ENCODE peak calls at places on chromosome 20, in ten cellular contexts. One of them, this sample, is unnamed.

GRCh38 chr20:19807901-19808300 is 49.8 kb downstream of the RIN2 start:
- DNase-seq in PC-9: no peak
- DNase-seq in HCT116: no peak
- DNase-seq in IMR-90: peak
- DNase-seq in fibroblast of lung: no peak
- DNase-seq in ovary: no peak
- DNase-seq in kidney: no peak
- DNase-seq in left ventricle myocardium inferior: no peak
- DNase-seq in naive thymus-derived CD4-positive, alpha-beta T cell: no peak
- DNase-seq in OCI-LY7: no peak
- DNase-seq in this sample: no peak

GRCh38 chr20:13883425-13883824 is 98.6 kb downstream of the NDUFAF5 start:
- DNase-seq in PC-9: no peak
- DNase-seq in HCT116: no peak
- DNase-seq in IMR-90: no peak
- DNase-seq in fibroblast of lung: no peak
- DNase-seq in ovary: no peak
- DNase-seq in kidney: no peak
- DNase-seq in left ventricle myocardium inferior: no peak
- DNase-seq in naive thymus-derived CD4-positive, alpha-beta T cell: no peak
- DNase-seq in OCI-LY7: no peak
- DNase-seq in this sample: no peak

GRCh38 chr20:9141070-9141469 is 72.2 kb downstream of the PLCB4 start:
- DNase-seq in PC-9: no peak
- DNase-seq in HCT116: no peak
- DNase-seq in IMR-90: no peak
- DNase-seq in fibroblast of lung: no peak
- DNase-seq in ovary: no peak
- DNase-seq in kidney: no peak
- DNase-seq in left ventricle myocardium inferior: no peak
- DNase-seq in naive thymus-derived CD4-positive, alpha-beta T cell: no peak
- DNase-seq in OCI-LY7: no peak
- DNase-seq in this sample: no peak

GRCh38 chr20:24950128-24950835 is 1.2 kb downstream of the CST7 start:
- DNase-seq in PC-9: no peak
- DNase-seq in HCT116: no peak
- DNase-seq in IMR-90: no peak
- DNase-seq in fibroblast of lung: no peak
- DNase-seq in ovary: no peak
- DNase-seq in kidney: no peak
- DNase-seq in left ventricle myocardium inferior: no peak
- DNase-seq in naive thymus-derived CD4-positive, alpha-beta T cell: no peak
- DNase-seq in OCI-LY7: no peak
- DNase-seq in this sample: peak

GRCh38 chr20:16485406-16485805 is 87.8 kb downstream of the KIF16B start:
- DNase-seq in PC-9: no peak
- DNase-seq in HCT116: no peak
- DNase-seq in IMR-90: peak
- DNase-seq in fibroblast of lung: peak
- DNase-seq in ovary: no peak
- DNase-seq in kidney: no peak
- DNase-seq in left ventricle myocardium inferior: no peak
- DNase-seq in naive thymus-derived CD4-positive, alpha-beta T cell: no peak
- DNase-seq in OCI-LY7: no peak
- DNase-seq in this sample: no peak

GRCh38 chr20:56786503-56786902 is 157.4 kb downstream of the TFAP2C start:
- DNase-seq in PC-9: no peak
- DNase-seq in HCT116: no peak
- DNase-seq in IMR-90: no peak
- DNase-seq in fibroblast of lung: no peak
- DNase-seq in ovary: no peak
- DNase-seq in kidney: no peak
- DNase-seq in left ventricle myocardium inferior: no peak
- DNase-seq in naive thymus-derived CD4-positive, alpha-beta T cell: no peak
- DNase-seq in OCI-LY7: no peak
- DNase-seq in this sample: no peak

GRCh38 chr20:3470627-3471396 is at the start of gene ATRN:
- DNase-seq in PC-9: peak
- DNase-seq in HCT116: peak
- DNase-seq in IMR-90: peak
- DNase-seq in fibroblast of lung: peak
- DNase-seq in ovary: peak
- DNase-seq in kidney: peak
- DNase-seq in left ventricle myocardium inferior: peak
- DNase-seq in naive thymus-derived CD4-positive, alpha-beta T cell: peak
- DNase-seq in OCI-LY7: no peak
- DNase-seq in this sample: peak

GRCh38 chr20:1891263-1892121 is 3.7 kb upstream of the SIRPA start:
- DNase-seq in PC-9: no peak
- DNase-seq in HCT116: no peak
- DNase-seq in IMR-90: no peak
- DNase-seq in fibroblast of lung: no peak
- DNase-seq in ovary: no peak
- DNase-seq in kidney: no peak
- DNase-seq in left ventricle myocardium inferior: no peak
- DNase-seq in naive thymus-derived CD4-positive, alpha-beta T cell: no peak
- DNase-seq in OCI-LY7: no peak
- DNase-seq in this sample: no peak

GRCh38 chr20:54938707-54939106 is 463.3 kb downstream of the DOK5 start:
- DNase-seq in PC-9: no peak
- DNase-seq in HCT116: no peak
- DNase-seq in IMR-90: no peak
- DNase-seq in fibroblast of lung: no peak
- DNase-seq in ovary: no peak
- DNase-seq in kidney: no peak
- DNase-seq in left ventricle myocardium inferior: no peak
- DNase-seq in naive thymus-derived CD4-positive, alpha-beta T cell: no peak
- DNase-seq in OCI-LY7: no peak
- DNase-seq in this sample: no peak

GRCh38 chr20:52974155-52974554 is 2.0 kb downstream of the TSHZ2 start:
- DNase-seq in PC-9: no peak
- DNase-seq in HCT116: no peak
- DNase-seq in IMR-90: no peak
- DNase-seq in fibroblast of lung: no peak
- DNase-seq in ovary: no peak
- DNase-seq in kidney: no peak
- DNase-seq in left ventricle myocardium inferior: no peak
- DNase-seq in naive thymus-derived CD4-positive, alpha-beta T cell: peak
- DNase-seq in OCI-LY7: no peak
- DNase-seq in this sample: no peak

GRCh38 chr20:40393161-40393560 is 295.9 kb downstream of the MAFB start:
- DNase-seq in PC-9: no peak
- DNase-seq in HCT116: no peak
- DNase-seq in IMR-90: no peak
- DNase-seq in fibroblast of lung: no peak
- DNase-seq in ovary: no peak
- DNase-seq in kidney: no peak
- DNase-seq in left ventricle myocardium inferior: no peak
- DNase-seq in naive thymus-derived CD4-positive, alpha-beta T cell: no peak
- DNase-seq in OCI-LY7: no peak
- DNase-seq in this sample: no peak

GRCh38 chr20:44217342-44218092 is 6.9 kb upstream of the OSER1 start:
- DNase-seq in PC-9: peak
- DNase-seq in HCT116: peak
- DNase-seq in IMR-90: peak
- DNase-seq in fibroblast of lung: peak
- DNase-seq in ovary: peak
- DNase-seq in kidney: no peak
- DNase-seq in left ventricle myocardium inferior: peak
- DNase-seq in naive thymus-derived CD4-positive, alpha-beta T cell: peak
- DNase-seq in OCI-LY7: peak
- DNase-seq in this sample: peak
- H3K4me3 ChIP-seq in PC-9: no peak
- H3K4me3 ChIP-seq in HCT116: no peak
- H3K4me3 ChIP-seq in IMR-90: no peak
- H3K4me3 ChIP-seq in fibroblast of lung: no peak
- H3K4me3 ChIP-seq in ovary: no peak
- H3K4me3 ChIP-seq in kidney: no peak
- H3K4me3 ChIP-seq in left ventricle myocardium inferior: peak
- H3K4me3 ChIP-seq in naive thymus-derived CD4-positive, alpha-beta T cell: peak
- H3K4me3 ChIP-seq in OCI-LY7: no peak
- H3K4me3 ChIP-seq in this sample: peak

GRCh38 chr20:23047738-23048214 is 1.7 kb downstream of the THBD start:
- DNase-seq in PC-9: peak
- DNase-seq in HCT116: no peak
- DNase-seq in IMR-90: no peak
- DNase-seq in fibroblast of lung: no peak
- DNase-seq in ovary: peak
- DNase-seq in kidney: peak
- DNase-seq in left ventricle myocardium inferior: no peak
- DNase-seq in naive thymus-derived CD4-positive, alpha-beta T cell: no peak
- DNase-seq in OCI-LY7: no peak
- DNase-seq in this sample: no peak

GRCh38 chr20:23049201-23049932 is at the start of gene THBD:
- DNase-seq in PC-9: peak
- DNase-seq in HCT116: no peak
- DNase-seq in IMR-90: peak
- DNase-seq in fibroblast of lung: peak
- DNase-seq in ovary: peak
- DNase-seq in kidney: peak
- DNase-seq in left ventricle myocardium inferior: peak
- DNase-seq in naive thymus-derived CD4-positive, alpha-beta T cell: no peak
- DNase-seq in OCI-LY7: no peak
- DNase-seq in this sample: no peak

GRCh38 chr20:23047001-23047737 is 2.3 kb downstream of the THBD start:
- DNase-seq in PC-9: no peak
- DNase-seq in HCT116: no peak
- DNase-seq in IMR-90: no peak
- DNase-seq in fibroblast of lung: no peak
- DNase-seq in ovary: no peak
- DNase-seq in kidney: no peak
- DNase-seq in left ventricle myocardium inferior: no peak
- DNase-seq in naive thymus-derived CD4-positive, alpha-beta T cell: no peak
- DNase-seq in OCI-LY7: no peak
- DNase-seq in this sample: no peak

GRCh38 chr20:23048283-23049200 is 930 bp downstream of the THBD start:
- DNase-seq in PC-9: peak
- DNase-seq in HCT116: no peak
- DNase-seq in IMR-90: peak
- DNase-seq in fibroblast of lung: peak
- DNase-seq in ovary: peak
- DNase-seq in kidney: peak
- DNase-seq in left ventricle myocardium inferior: peak
- DNase-seq in naive thymus-derived CD4-positive, alpha-beta T cell: no peak
- DNase-seq in OCI-LY7: no peak
- DNase-seq in this sample: no peak

GRCh38 chr20:23046431-23046830 is 3.0 kb downstream of the THBD start:
- DNase-seq in PC-9: no peak
- DNase-seq in HCT116: no peak
- DNase-seq in IMR-90: no peak
- DNase-seq in fibroblast of lung: no peak
- DNase-seq in ovary: no peak
- DNase-seq in kidney: no peak
- DNase-seq in left ventricle myocardium inferior: no peak
- DNase-seq in naive thymus-derived CD4-positive, alpha-beta T cell: no peak
- DNase-seq in OCI-LY7: no peak
- DNase-seq in this sample: no peak
- H3K4me3 ChIP-seq in PC-9: peak
- H3K4me3 ChIP-seq in HCT116: no peak
- H3K4me3 ChIP-seq in IMR-90: no peak
- H3K4me3 ChIP-seq in fibroblast of lung: no peak
- H3K4me3 ChIP-seq in ovary: no peak
- H3K4me3 ChIP-seq in kidney: peak
- H3K4me3 ChIP-seq in left ventricle myocardium inferior: peak
- H3K4me3 ChIP-seq in naive thymus-derived CD4-positive, alpha-beta T cell: no peak
- H3K4me3 ChIP-seq in OCI-LY7: no peak
- H3K4me3 ChIP-seq in this sample: no peak

GRCh38 chr20:18058661-18059467 is 1.1 kb upstream of the OVOL2 start:
- DNase-seq in PC-9: peak
- DNase-seq in HCT116: peak
- DNase-seq in IMR-90: no peak
- DNase-seq in fibroblast of lung: no peak
- DNase-seq in ovary: no peak
- DNase-seq in kidney: no peak
- DNase-seq in left ventricle myocardium inferior: no peak
- DNase-seq in naive thymus-derived CD4-positive, alpha-beta T cell: no peak
- DNase-seq in OCI-LY7: no peak
- DNase-seq in this sample: no peak

GRCh38 chr20:18057106-18057993 is at the start of gene OVOL2:
- DNase-seq in PC-9: peak
- DNase-seq in HCT116: peak
- DNase-seq in IMR-90: no peak
- DNase-seq in fibroblast of lung: no peak
- DNase-seq in ovary: no peak
- DNase-seq in kidney: peak
- DNase-seq in left ventricle myocardium inferior: no peak
- DNase-seq in naive thymus-derived CD4-positive, alpha-beta T cell: no peak
- DNase-seq in OCI-LY7: no peak
- DNase-seq in this sample: no peak

GRCh38 chr20:18059603-18060002 is 1.9 kb upstream of the OVOL2 start:
- DNase-seq in PC-9: no peak
- DNase-seq in HCT116: no peak
- DNase-seq in IMR-90: no peak
- DNase-seq in fibroblast of lung: no peak
- DNase-seq in ovary: no peak
- DNase-seq in kidney: no peak
- DNase-seq in left ventricle myocardium inferior: no peak
- DNase-seq in naive thymus-derived CD4-positive, alpha-beta T cell: no peak
- DNase-seq in OCI-LY7: no peak
- DNase-seq in this sample: no peak

GRCh38 chr20:18056174-18057105 is 1.3 kb downstream of the OVOL2 start:
- DNase-seq in PC-9: peak
- DNase-seq in HCT116: no peak
- DNase-seq in IMR-90: no peak
- DNase-seq in fibroblast of lung: peak
- DNase-seq in ovary: no peak
- DNase-seq in kidney: peak
- DNase-seq in left ventricle myocardium inferior: no peak
- DNase-seq in naive thymus-derived CD4-positive, alpha-beta T cell: no peak
- DNase-seq in OCI-LY7: no peak
- DNase-seq in this sample: no peak

DNA sequence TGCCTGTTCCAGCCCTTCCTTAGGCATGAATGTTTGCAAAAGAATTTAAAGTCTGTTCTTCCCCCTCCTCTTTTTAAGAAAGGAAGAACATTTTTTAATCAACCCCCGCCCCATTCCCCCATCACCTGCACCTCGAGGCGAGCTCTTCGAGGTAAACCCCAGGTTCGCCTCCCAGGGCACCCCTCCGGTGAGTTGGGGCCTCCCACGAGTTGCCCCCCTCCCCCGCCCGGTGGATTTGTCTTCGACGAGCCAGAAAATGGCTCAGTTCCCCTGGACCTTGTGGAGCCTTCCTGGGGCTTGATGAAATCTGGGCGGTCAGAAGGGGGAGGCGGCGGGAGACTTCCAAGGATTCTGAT is 256 bp upstream of the OVOL2 start:
- DNase-seq in PC-9: no peak
- DNase-seq in HCT116: no peak
- DNase-seq in IMR-90: no peak
- DNase-seq in fibroblast of lung: no peak
- DNase-seq in ovary: no peak
- DNase-seq in kidney: no peak
- DNase-seq in left ventricle myocardium inferior: no peak
- DNase-seq in naive thymus-derived CD4-positive, alpha-beta T cell: no peak
- DNase-seq in OCI-LY7: no peak
- DNase-seq in this sample: no peak
- H3K4me3 ChIP-seq in PC-9: peak
- H3K4me3 ChIP-seq in HCT116: peak
- H3K4me3 ChIP-seq in IMR-90: no peak
- H3K4me3 ChIP-seq in fibroblast of lung: no peak
- H3K4me3 ChIP-seq in ovary: no peak
- H3K4me3 ChIP-seq in kidney: no peak
- H3K4me3 ChIP-seq in left ventricle myocardium inferior: peak
- H3K4me3 ChIP-seq in naive thymus-derived CD4-positive, alpha-beta T cell: no peak
- H3K4me3 ChIP-seq in OCI-LY7: no peak
- H3K4me3 ChIP-seq in this sample: no peak

GRCh38 chr20:434661-435419 is 26.7 kb downstream of the RBCK1 start:
- DNase-seq in PC-9: no peak
- DNase-seq in HCT116: no peak
- DNase-seq in IMR-90: no peak
- DNase-seq in fibroblast of lung: no peak
- DNase-seq in ovary: no peak
- DNase-seq in kidney: no peak
- DNase-seq in left ventricle myocardium inferior: no peak
- DNase-seq in naive thymus-derived CD4-positive, alpha-beta T cell: no peak
- DNase-seq in OCI-LY7: no peak
- DNase-seq in this sample: no peak
- H3K4me3 ChIP-seq in PC-9: no peak
- H3K4me3 ChIP-seq in HCT116: no peak
- H3K4me3 ChIP-seq in IMR-90: no peak
- H3K4me3 ChIP-seq in fibroblast of lung: no peak
- H3K4me3 ChIP-seq in ovary: no peak
- H3K4me3 ChIP-seq in kidney: no peak
- H3K4me3 ChIP-seq in left ventricle myocardium inferior: no peak
- H3K4me3 ChIP-seq in naive thymus-derived CD4-positive, alpha-beta T cell: no peak
- H3K4me3 ChIP-seq in OCI-LY7: no peak
- H3K4me3 ChIP-seq in this sample: no peak

This sample was measured in CD8-positive, alpha-beta T cell.